ENCODE peak calls at places on chromosomes 6 and 20, in eight cellular contexts. B is activated naive CD4-positive, alpha-beta T cell treated with anti-CD3 and anti-CD28 coated beads, Interleukin-2, amount 10 ng/mL, durations not matched to agents 7 days and 5 days; P is GM10248; X is HuH-7; J is OCI-M1; E is 8988T; T is fibroblast of the aortic adventitia; I is ACHN. A is an unnamed sample.

GRCh38 chr6:33040157-33040556 is 30.8 kb upstream of the HLA-DOA start:
- DNase-seq in I (no peak), X (no peak), P (no peak), T (no peak), B (no peak), J (no peak), E (no peak), A (no peak)

GRCh38 chr6:149147939-149148718 is 169.4 kb upstream of the TAB2 start:
- DNase-seq in X (no peak), I (no peak), E (no peak), J (peak), B (no peak), P (no peak), T (no peak), A (no peak)

GRCh38 chr20:50053790-50054547 is 59.0 kb downstream of the UBE2V1 start:
- DNase-seq in I (no peak), T (no peak), B (no peak), X (no peak), J (no peak), P (no peak), E (no peak), A (peak)

GRCh38 chr20:11792229-11792953 is 125.3 kb upstream of the BTBD3 start:
- DNase-seq in I (no peak), X (no peak), J (no peak), P (no peak), T (no peak), E (no peak), B (no peak), A (no peak)

GRCh38 chr6:3383525-3383924 is 73.3 kb downstream of the SLC22A23 start:
- DNase-seq in T (peak), I (no peak), X (peak), E (no peak), B (no peak), P (peak), J (peak), A (no peak)

GRCh38 chr20:36969478-36970186 is 18.1 kb upstream of the SAMHD1 start:
- DNase-seq in E (no peak), B (peak), J (no peak), X (no peak), P (no peak), I (no peak), T (no peak), A (no peak)

GRCh38 chr6:170046786-170047626 is 243.9 kb downstream of the DLL1 start:
- DNase-seq in J (no peak), E (no peak), B (no peak), T (no peak), P (no peak), I (no peak), X (no peak), A (no peak)

GRCh38 chr6:149451361-149452061 is 33.3 kb downstream of the ZC3H12D start:
- DNase-seq in T (no peak), J (no peak), X (no peak), P (no peak), B (peak), I (no peak), E (no peak), A (peak)

GRCh38 chr20:62742550-62742949 is 33.9 kb downstream of the NTSR1 start:
- DNase-seq in B (no peak), X (no peak), J (no peak), E (no peak), P (no peak), I (no peak), T (no peak), A (no peak)

GRCh38 chr20:23586735-23587525 is 18.6 kb upstream of the CST9L start:
- DNase-seq in J (no peak), T (no peak), P (peak), B (no peak), I (no peak), E (no peak), X (no peak), A (peak)

GRCh38 chr20:11395581-11395980 is 522.1 kb upstream of the BTBD3 start:
- DNase-seq in T (no peak), B (no peak), J (no peak), P (no peak), E (no peak), X (no peak), I (no peak), A (no peak)

A was measured in endodermal cell.